ENCODE peak calls at places on chromosome 15, in nine cellular contexts. Z is effector CD4-positive, alpha-beta T cell; F is tibial nerve; L is H7; T is skeletal muscle cell; N is NCI-H774; S is activated T-cell treated with anti-CD3 and anti-CD28 coated beads for 24 hours; A is activated B cell treated with CpG ODN at 0.5 μM for 24 hours; G is adipocyte. Y is an unnamed sample.

GRCh38 chr15:55744026-55744655 is 1.2 kb upstream of the PRTG start:
- DNase-seq in T (no peak), A (no peak), F (no peak), N (no peak), S (no peak), L (no peak), G (no peak), Z (no peak), Y (no peak)

GRCh38 chr15:60580650-60581415 is 101.9 kb upstream of the ICE2 start:
- DNase-seq in T (no peak), N (no peak), F (no peak), A (no peak), Z (peak), L (no peak), S (no peak), G (no peak), Y (no peak)

GRCh38 chr15:101451192-101451799 is 38.2 kb downstream of the PCSK6 start:
- DNase-seq in L (no peak), F (peak), G (peak), Z (no peak), S (no peak), T (peak), N (no peak), A (no peak), Y (no peak)

GRCh38 chr15:93203036-93203435 is 114.0 kb upstream of the RGMA start:
- DNase-seq in T (no peak), Z (no peak), A (no peak), S (no peak), N (no peak), L (no peak), G (no peak), F (no peak), Y (no peak)

GRCh38 chr15:91021516-91022074 is 799 bp downstream of the VPS33B start:
- DNase-seq in L (no peak), S (no peak), T (no peak), F (no peak), A (no peak), G (peak), N (no peak), Z (no peak), Y (no peak)

GRCh38 chr15:51576911-51577500 is 45.6 kb downstream of the DMXL2 start:
- DNase-seq in N (no peak), Z (no peak), T (peak), S (no peak), L (no peak), F (no peak), A (no peak), G (peak), Y (no peak)

GRCh38 chr15:42584031-42584765 is 8.8 kb downstream of the STARD9 start:
- DNase-seq in L (peak), Z (no peak), S (no peak), G (no peak), F (no peak), A (no peak), T (no peak), N (no peak), Y (peak)

GRCh38 chr15:39135989-39136388 is 444.9 kb upstream of the THBS1 start:
- DNase-seq in N (no peak), L (no peak), S (no peak), Z (no peak), F (no peak), T (peak), A (no peak), G (peak), Y (no peak)

GRCh38 chr15:39133201-39133600 is 447.7 kb upstream of the THBS1 start:
- DNase-seq in Z (no peak), A (no peak), N (no peak), F (no peak), L (no peak), T (peak), S (no peak), G (peak), Y (no peak)

GRCh38 chr15:97521894-97522293 is 438.6 kb upstream of the ARRDC4 start:
- DNase-seq in N (no peak), T (no peak), Z (no peak), L (no peak), G (no peak), A (no peak), S (no peak), F (no peak), Y (peak)

GRCh38 chr15:72790302-72790955 is 6.9 kb upstream of the ADPGK start:
- DNase-seq in A (no peak), G (peak), S (no peak), Z (no peak), T (no peak), L (no peak), F (no peak), N (no peak), Y (no peak)